ENCODE peak calls at places on chromosomes 5 and 9, in six cellular contexts. H is A549, N is endothelial cell of umbilical vein, A is HepG2, L is GM12878, Q is K562. F is an unnamed sample.

GRCh38 chr9:105290401-105290800 is 46.0 kb downstream of the SLC44A1 start:
- DNase-seq in L (no peak), H (no peak), Q (no peak), A (no peak), N (no peak), F (no peak)

GRCh38 chr5:27216367-27216941 is 178.1 kb upstream of the CDH9 start:
- DNase-seq in H (no peak), A (no peak), N (no peak), L (no peak), Q (no peak), F (no peak)

GRCh38 chr5:147388171-147388977 is 121.5 kb downstream of the DPYSL3 start:
- DNase-seq in L (no peak), H (no peak), A (no peak), N (no peak), Q (no peak), F (no peak)

GRCh38 chr9:98262056-98262455 is 6.6 kb upstream of the TBC1D2 start:
- DNase-seq in N (no peak), L (no peak), Q (no peak), A (no peak), H (no peak), F (no peak)

GRCh38 chr5:151293624-151294023 is 9.9 kb downstream of the SLC36A3 start:
- DNase-seq in L (no peak), Q (no peak), N (no peak), H (no peak), A (no peak), F (no peak)

GRCh38 chr9:108272350-108272899 is 583.4 kb downstream of the ACTL7B start:
- DNase-seq in H (peak), L (no peak), N (peak), Q (peak), A (peak), F (peak)

GRCh38 chr5:75545131-75545530 is 33.4 kb downstream of the POLK start:
- DNase-seq in H (no peak), L (no peak), A (no peak), Q (no peak), N (no peak), F (no peak)

GRCh38 chr5:15266841-15267240 is 233.1 kb upstream of the FBXL7 start:
- DNase-seq in N (no peak), H (no peak), L (no peak), A (no peak), Q (no peak), F (no peak)

GRCh38 chr5:57298985-57299491 is 125.2 kb downstream of the GPBP1 start:
- DNase-seq in L (peak), N (peak), A (peak), H (peak), Q (peak), F (peak)

GRCh38 chr5:172106511-172107356 is 81.3 kb downstream of the STK10 start:
- DNase-seq in H (peak), N (peak), Q (peak), A (no peak), L (peak), F (peak)

GRCh38 chr5:116454417-116454927 is 120.2 kb downstream of the SEMA6A start:
- DNase-seq in Q (peak), A (no peak), L (peak), H (no peak), N (peak), F (peak)

GRCh38 chr5:153456354-153456753 is 34.1 kb upstream of the GRIA1 start:
- DNase-seq in N (no peak), L (no peak), Q (no peak), A (no peak), H (no peak), F (no peak)

GRCh38 chr5:19927919-19928318 is 60.1 kb downstream of the CDH18 start:
- DNase-seq in H (no peak), N (no peak), L (no peak), A (peak), Q (no peak), F (no peak)

GRCh38 chr5:141758316-141758965 is 76.4 kb upstream of the ARAP3 start:
- DNase-seq in Q (no peak), H (no peak), N (no peak), L (no peak), A (no peak), F (no peak)

GRCh38 chr5:172918421-172919371 is 40.5 kb upstream of the RPL26L1 start:
- DNase-seq in L (no peak), N (no peak), Q (no peak), A (no peak), H (no peak), F (no peak)

GRCh38 chr9:16136961-16137360 is 584.1 kb downstream of the CCDC171 start:
- DNase-seq in H (no peak), N (no peak), Q (no peak), A (no peak), L (no peak), F (peak)

GRCh38 chr5:126947146-126948010 is 83.0 kb downstream of the MARCHF3 start:
- DNase-seq in Q (peak), L (no peak), N (no peak), A (no peak), H (no peak), F (peak)
- H3K4me3 ChIP-seq in Q (no peak), L (no peak), N (no peak), A (no peak), H (no peak), F (no peak)

DNA sequence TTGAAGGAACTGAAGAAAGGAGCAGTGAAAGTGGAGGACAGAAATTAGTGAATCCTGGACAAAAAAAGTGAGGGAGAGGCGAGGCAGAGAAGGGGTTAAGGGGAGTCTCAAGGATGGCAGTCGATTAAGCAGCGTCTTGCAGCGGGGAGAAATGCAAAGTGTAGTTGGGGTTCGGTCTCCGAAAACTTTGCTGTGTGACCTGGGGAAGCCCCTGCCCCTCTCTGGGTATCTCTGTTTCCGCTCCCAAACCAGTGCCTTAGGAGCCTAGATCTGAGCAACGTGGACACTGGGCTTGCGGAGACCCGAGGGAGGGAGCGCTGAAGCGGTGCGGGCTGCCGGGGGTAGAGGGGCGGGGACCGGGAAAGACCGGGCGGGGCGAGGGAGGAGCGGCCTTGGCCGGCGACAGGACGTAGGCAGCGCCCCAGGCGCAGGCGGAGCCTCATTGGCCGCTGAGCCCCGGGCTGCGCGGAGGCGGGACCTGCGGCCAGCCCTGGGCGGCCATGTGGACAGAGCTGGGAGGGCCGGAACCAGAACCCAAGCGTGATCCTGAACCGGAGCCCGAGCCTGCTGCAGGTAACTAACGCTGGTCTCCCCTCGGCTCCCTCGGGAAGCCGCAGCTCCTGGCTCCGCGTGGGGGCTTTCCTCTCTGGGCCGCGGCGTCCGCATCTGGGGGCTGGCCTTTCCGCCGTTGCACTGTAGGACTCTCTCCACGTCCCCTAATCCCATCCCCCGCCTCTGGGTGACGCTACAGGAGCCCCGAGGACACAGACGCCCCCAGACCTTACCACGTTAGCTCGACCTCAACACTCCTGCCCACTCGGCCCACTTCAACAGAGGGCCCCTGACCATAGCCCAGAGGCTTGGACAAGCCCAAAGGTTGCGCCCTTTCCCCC is at the start of gene ALDH1B1:
- DNase-seq in H (peak), A (peak), N (peak), L (peak), Q (peak), F (peak)
- TF ChIP-seq MYC in H (peak), A (peak), N (no peak), L (no peak), Q (peak), F (peak)

DNA sequence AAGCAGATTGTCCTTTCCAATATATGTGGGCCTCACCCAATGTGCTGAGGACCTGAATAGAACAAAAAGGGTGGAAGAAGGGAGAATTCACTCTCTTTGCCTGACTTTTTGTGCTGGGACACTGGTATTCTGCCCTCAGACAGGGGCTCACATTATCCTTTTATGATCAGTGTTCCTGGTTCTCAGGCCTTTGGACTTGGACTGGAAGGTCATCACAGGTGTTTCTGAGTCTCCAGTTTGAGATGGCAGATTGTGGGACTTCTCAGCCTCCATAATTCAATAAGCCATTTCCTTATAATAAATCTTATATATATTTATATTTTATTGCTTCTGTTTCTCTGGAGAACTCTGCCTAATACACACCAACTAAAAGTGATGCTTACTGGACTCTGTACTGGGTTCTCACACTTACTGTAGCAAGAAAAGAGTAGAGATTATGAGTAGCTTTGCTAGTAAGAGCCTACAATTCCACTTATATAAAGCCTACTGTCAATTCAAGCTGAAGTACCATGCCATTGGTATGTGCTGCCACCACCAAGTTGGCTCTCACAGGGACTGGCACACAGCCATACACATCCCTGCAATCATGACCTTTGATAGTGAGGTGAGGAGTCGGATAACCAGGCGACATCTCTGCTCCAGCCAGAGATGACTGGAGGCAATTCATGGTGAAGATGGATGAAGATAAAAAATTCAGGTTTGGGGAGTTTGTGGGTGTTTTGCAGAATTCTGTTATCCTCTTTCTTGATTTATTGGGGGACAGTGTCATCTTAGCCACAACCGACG is 130.7 kb upstream of the NR3C1 start:
- DNase-seq in A (no peak), L (no peak), H (no peak), N (no peak), Q (no peak), F (no peak)
- TF ChIP-seq MAX in A (no peak), L (no peak), H (no peak), N (no peak), Q (no peak), F (no peak)

GRCh38 chr5:123091988-123092583 is 3.0 kb downstream of the PRDM6 start:
- DNase-seq in A (no peak), H (no peak), N (no peak), Q (no peak), L (no peak), F (no peak)

GRCh38 chr5:123091258-123091987 is 2.4 kb downstream of the PRDM6 start:
- DNase-seq in Q (no peak), L (no peak), A (no peak), H (no peak), N (peak), F (no peak)

GRCh38 chr5:123093279-123094226 is 4.5 kb downstream of the PRDM6 start:
- DNase-seq in Q (no peak), L (no peak), H (no peak), N (no peak), A (no peak), F (no peak)

GRCh38 chr5:123094227-123094918 is 5.3 kb downstream of the PRDM6 start:
- DNase-seq in H (no peak), Q (no peak), N (no peak), L (no peak), A (no peak), F (no peak)

DNA sequence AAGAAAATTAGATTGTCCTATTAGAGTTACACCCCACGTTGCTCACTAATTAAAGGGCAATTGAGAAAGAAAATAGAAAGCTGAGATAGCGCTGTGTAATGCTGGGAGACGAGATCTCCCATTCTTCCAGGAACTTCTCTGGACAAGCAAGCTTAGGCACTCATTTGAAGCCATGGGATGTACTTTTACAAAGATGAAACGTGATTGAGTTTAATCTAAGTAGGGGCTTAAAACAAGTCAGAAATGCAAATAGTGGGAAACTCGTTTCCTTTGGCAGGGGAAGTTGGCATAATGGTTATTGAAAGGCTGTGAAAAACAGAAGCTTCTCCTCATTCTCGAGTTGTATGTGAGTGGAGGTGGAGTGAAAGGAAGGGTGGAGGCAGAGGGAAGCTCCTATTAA is 3.7 kb downstream of the PRDM6 start:
- DNase-seq in L (no peak), N (peak), H (no peak), A (no peak), Q (no peak), F (no peak)
- H3K4me3 ChIP-seq in L (no peak), N (no peak), H (no peak), A (no peak), Q (no peak), F (no peak)

DNA sequence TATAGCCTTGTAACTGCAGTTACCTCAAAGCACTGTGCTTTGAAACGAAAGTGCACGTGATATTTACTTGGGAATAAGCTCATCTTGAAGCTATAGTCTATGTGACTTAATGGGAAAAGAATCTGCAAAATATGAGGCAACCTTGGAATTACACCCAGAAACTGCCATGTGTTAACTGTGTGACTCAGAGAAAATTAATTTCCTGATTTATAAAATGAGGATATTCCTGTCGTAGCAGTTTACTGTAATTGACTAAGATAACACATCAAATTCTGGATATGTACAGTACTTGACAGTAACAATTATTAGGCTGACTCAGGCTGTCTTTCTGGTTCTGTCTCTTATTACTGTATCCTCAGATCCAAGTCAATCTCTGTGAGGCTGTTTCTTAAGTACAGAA is 1079.9 kb upstream of the ACO1 start:
- DNase-seq in A (no peak), N (peak), H (no peak), Q (no peak), L (no peak), F (no peak)
- TF ChIP-seq MYC in A (no peak), N (no peak), H (no peak), Q (no peak), L (no peak), F (no peak)

GRCh38 chr5:3155029-3155428 is 403.6 kb upstream of the IRX2 start:
- DNase-seq in Q (no peak), N (no peak), L (no peak), H (no peak), A (no peak), F (no peak)
- TF ChIP-seq MAX in Q (no peak), N (no peak), L (no peak), H (no peak), A (no peak), F (no peak)

DNA sequence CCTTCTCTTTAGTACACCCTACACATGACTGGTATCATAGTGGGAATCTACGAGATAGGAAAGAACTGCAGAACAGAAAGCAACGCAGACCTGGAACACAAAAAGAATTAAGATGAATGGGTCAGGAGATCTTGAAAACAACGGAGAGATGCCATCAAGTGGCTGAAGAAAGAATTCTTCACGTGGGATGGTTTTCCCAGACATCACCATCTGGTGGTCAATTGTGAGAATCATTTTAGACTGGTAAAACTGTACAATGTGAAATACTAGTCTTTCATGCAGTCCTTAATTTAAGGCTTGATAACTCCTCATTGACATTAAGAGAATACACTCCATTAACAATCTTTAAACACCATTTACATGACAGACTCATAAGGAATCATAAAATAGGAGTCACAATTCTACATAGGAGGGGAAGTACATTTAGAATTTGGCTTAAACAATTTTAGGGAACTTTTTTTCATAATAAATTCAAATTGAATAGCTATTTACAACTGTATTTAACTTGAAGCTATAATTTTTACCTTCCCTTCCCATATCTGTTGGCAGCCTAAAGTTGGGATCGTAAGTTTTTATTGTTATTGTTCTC is 128.4 kb upstream of the TRPM3 start:
- DNase-seq in L (no peak), A (peak), Q (peak), H (peak), N (peak), F (peak)
- H3K4me3 ChIP-seq in L (no peak), A (no peak), Q (no peak), H (no peak), N (no peak), F (no peak)

GRCh38 chr9:110623462-110624025 is 44.0 kb upstream of the SVEP1 start:
- DNase-seq in N (peak), A (peak), L (peak), H (peak), Q (peak), F (peak)
- TF ChIP-seq MYC in N (no peak), A (no peak), L (no peak), H (no peak), Q (no peak), F (no peak)

DNA sequence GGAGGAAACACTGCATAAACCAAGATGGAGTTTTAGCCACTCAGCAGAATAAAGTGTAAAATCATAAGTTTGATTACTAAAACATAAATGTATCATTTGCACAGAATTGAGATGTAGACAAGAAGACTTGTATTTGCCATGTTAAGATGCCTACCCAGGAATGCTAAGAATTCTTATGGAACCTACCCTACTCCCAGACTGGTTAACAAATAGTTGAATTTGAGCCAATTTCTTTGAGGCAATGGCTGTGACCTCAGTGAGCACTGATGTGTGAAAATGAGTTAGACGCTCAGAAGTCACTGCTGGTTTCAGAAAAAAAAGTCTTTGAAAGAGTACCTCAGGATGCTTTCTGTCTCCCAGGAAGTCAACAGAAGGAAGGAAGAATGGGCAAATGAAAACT is 95.6 kb downstream of the ESM1 start:
- DNase-seq in L (no peak), Q (no peak), A (no peak), H (no peak), N (peak), F (no peak)
- TF ChIP-seq MAX in L (no peak), Q (no peak), A (no peak), H (no peak), N (no peak), F (no peak)

GRCh38 chr9:134408939-134409737 is 82.9 kb downstream of the RXRA start:
- DNase-seq in Q (peak), N (no peak), A (no peak), H (no peak), L (no peak), F (peak)

GRCh38 chr9:134405527-134405926 is 79.3 kb downstream of the RXRA start:
- DNase-seq in L (no peak), N (no peak), H (no peak), A (no peak), Q (peak), F (peak)

GRCh38 chr9:134408389-134408788 is 82.1 kb downstream of the RXRA start:
- DNase-seq in L (no peak), H (no peak), N (no peak), A (no peak), Q (no peak), F (peak)

GRCh38 chr9:134406366-134407122 is 80.3 kb downstream of the RXRA start:
- DNase-seq in Q (no peak), L (no peak), A (no peak), H (peak), N (no peak), F (peak)

GRCh38 chr9:134407123-134407779 is 81.0 kb downstream of the RXRA start:
- DNase-seq in N (peak), Q (peak), A (no peak), H (peak), L (peak), F (peak)
- H3K4me3 ChIP-seq in N (no peak), Q (peak), A (no peak), H (peak), L (peak), F (peak)

F was measured in NB4.